ENCODE peak calls at places on chromosomes 16 and 17, in ten cellular contexts. R is HCT116, S is MM.1S, L is mammary epithelial cell, V is mesendoderm, A is stomach, H is aorta, K is lung, C is mesenchymal stem cell, Z is colonic mucosa. N is an unnamed sample.
A peak's percentile ranks its signal among the peaks of the same experiment; 100 is the strongest.

GRCh38 chr17:63701477-63702222 is 1.7 kb upstream of the LIMD2 start:
- DNase-seq in R (no peak), K (no peak), C (no peak), V (no peak), Z (no peak), A (peak; percentile 41), L (no peak), H (no peak), S (no peak), N (no peak)

GRCh38 chr17:50627782-50628601 is 6.7 kb upstream of the ABCC3 start:
- DNase-seq in H (no peak), S (peak; percentile 48), K (no peak), V (peak; percentile 70), Z (peak; percentile 82), A (peak; percentile 42), R (no peak), L (no peak), C (peak; percentile 47), N (no peak)

GRCh38 chr17:8488931-8489330 is 53.2 kb downstream of the NDEL1 start:
- DNase-seq in A (no peak), L (peak; percentile 75), C (peak; percentile 93), R (no peak), H (peak; percentile 87), S (no peak), Z (no peak), V (peak; percentile 68), K (no peak), N (no peak)

GRCh38 chr17:4407851-4408250 is 25.9 kb upstream of the SPNS3 start:
- DNase-seq in Z (peak; percentile 32), R (no peak), C (peak; percentile 12), L (no peak), K (no peak), S (no peak), V (no peak), A (peak; percentile 58), H (no peak), N (no peak)

GRCh38 chr16:57165923-57166322 is 19.9 kb downstream of the PSME3IP1 start:
- DNase-seq in K (no peak), V (no peak), A (no peak), L (peak; percentile 13), S (no peak), H (no peak), R (no peak), C (no peak), Z (no peak), N (no peak)

GRCh38 chr16:71440669-71441347 is 1.0 kb downstream of the TLE7 start:
- DNase-seq in S (no peak), K (no peak), Z (no peak), L (no peak), C (no peak), A (no peak), H (no peak), V (peak; percentile 42), R (no peak), N (no peak)

GRCh38 chr16:54957403-54957802 is 26.7 kb downstream of the IRX5 start:
- DNase-seq in C (no peak), A (peak; percentile 57), L (peak; percentile 43), Z (peak; percentile 41), V (peak; percentile 54), R (peak; percentile 39), K (no peak), S (peak; percentile 50), H (no peak), N (no peak)

GRCh38 chr16:4734730-4735575 is 616 bp downstream of the DNAAF8 start:
- DNase-seq in H (peak; percentile 97), A (peak; percentile 91), K (peak; percentile 91), Z (peak; percentile 95), S (peak; percentile 87), C (peak; percentile 85), V (peak; percentile 86), R (peak; percentile 40), L (peak; percentile 61), N (no peak)

GRCh38 chr17:78908426-78908825 is 5.4 kb upstream of the CEP295NL start:
- DNase-seq in K (no peak), A (no peak), S (no peak), V (no peak), C (no peak), Z (no peak), R (no peak), H (no peak), L (no peak), N (no peak)

GRCh38 chr17:78917451-78918307 is 7.5 kb downstream of the TIMP2 start:
- DNase-seq in C (no peak), A (no peak), L (no peak), S (no peak), K (no peak), R (no peak), H (no peak), Z (no peak), V (no peak), N (no peak)

GRCh38 chr17:78915872-78916632 is 9.1 kb downstream of the TIMP2 start:
- DNase-seq in K (peak; percentile 61), H (no peak), S (no peak), L (peak; percentile 72), R (peak; percentile 33), V (peak; percentile 57), A (peak; percentile 42), Z (peak; percentile 53), C (peak; percentile 54), N (no peak)

GRCh38 chr17:78910885-78911284 is 7.9 kb upstream of the CEP295NL start:
- DNase-seq in L (no peak), R (no peak), Z (no peak), S (no peak), V (no peak), A (no peak), C (no peak), K (peak; percentile 49), H (no peak), N (no peak)

DNA sequence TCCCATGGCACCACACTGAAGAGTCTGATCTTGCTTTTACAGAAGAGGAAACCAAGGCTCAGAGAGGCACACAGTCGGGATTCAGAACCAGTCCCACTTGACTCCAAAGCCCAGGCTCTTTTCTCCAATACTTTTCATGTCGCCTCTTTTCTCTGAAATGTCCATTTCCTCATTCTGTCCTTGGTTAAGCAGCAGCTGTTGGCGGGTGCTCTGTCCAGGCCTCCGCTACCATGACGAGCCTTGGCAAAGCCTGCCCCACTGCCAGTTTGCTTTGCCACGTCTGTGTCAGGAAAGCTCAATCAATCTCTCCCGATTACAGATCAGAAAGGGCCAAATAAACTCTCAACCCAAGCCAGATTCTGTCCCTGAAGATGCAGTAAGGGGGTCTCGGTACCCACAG is 9.1 kb upstream of the CEP295NL start:
- DNase-seq in Z (no peak), K (no peak), C (no peak), R (no peak), V (no peak), H (no peak), S (no peak), A (no peak), L (no peak), N (no peak)
- H3K4me1 ChIP-seq in Z (no peaks in the 10 kb centered on the region), K (peaks cover 16% of the 10 kb centered on the region), C (peaks cover 25% of the 10 kb centered on the region), R (peaks cover 15% of the 10 kb centered on the region), V (peaks cover 6% of the 10 kb centered on the region), H (no peaks in the 10 kb centered on the region), S (no peaks in the 10 kb centered on the region), A (peaks cover 28% of the 10 kb centered on the region), L (peaks cover 8% of the 10 kb centered on the region), N (peaks cover 2% of the 10 kb centered on the region)

DNA sequence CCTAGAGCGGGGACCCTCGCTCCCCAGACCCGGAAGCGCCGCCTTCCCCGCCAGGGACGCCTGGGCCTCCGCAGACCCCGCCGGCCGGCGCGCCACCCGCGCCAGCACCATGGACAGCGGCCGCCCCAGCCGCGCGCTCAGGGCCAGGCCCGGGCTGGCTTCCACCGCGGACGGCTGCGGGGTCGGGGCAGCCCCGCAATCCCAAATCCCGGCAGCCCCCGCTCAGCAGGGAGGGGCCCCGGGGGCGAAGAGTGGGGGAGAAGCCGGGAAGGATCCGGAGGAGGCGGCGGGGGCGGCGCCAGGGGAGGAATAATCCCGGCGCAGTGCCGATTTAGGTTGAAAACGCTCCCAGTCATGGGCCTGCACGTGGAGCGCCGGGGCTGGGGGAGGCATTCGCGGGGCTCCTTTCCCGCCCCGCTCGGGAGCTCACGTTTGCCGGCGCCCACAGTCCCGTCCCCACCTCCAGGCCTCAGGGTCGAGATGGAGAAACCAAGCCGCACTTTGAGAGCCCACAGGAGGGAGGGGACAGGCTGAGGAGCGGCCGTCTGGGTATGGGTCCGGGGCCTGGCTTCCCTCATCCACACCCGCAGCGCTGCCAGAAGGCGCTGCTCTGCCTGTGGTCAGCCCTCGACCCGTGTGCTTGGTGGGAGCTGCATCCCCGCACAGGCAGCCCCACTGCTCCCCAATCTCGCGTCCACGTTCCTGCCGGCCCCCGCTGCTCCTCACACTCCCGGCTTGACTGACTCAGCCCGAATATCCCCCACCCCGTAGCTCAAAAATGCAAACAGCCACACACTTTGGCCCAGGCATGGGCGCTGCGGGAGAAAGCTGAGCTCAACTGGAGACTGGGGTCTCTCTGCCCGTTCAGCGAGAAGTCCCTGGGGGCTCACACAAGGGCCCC is 4.7 kb downstream of the FBXL16 start:
- DNase-seq in Z (no peak), A (no peak), S (no peak), K (no peak), L (no peak), H (no peak), C (no peak), R (no peak), V (peak; percentile 50), N (no peak)
- H3K27me3 ChIP-seq in Z (peaks cover 57% of the 10 kb centered on the region), A (peaks cover 99% of the 10 kb centered on the region), S (peaks cover 77% of the 10 kb centered on the region), K (peaks cover 3% of the 10 kb centered on the region), L (peaks cover 21% of the 10 kb centered on the region), H (no peaks in the 10 kb centered on the region), C (peaks cover 74% of the 10 kb centered on the region), R (no peaks in the 10 kb centered on the region), V (peaks cover 28% of the 10 kb centered on the region), N (peaks cover 43% of the 10 kb centered on the region)

GRCh38 chr17:46726106-46726670 is 92.3 kb downstream of the WNT3 start:
- DNase-seq in H (no peak), Z (no peak), V (no peak), K (no peak), S (no peak), A (no peak), L (no peak), C (peak; percentile 57), R (no peak), N (no peak)
- H3K4me1 ChIP-seq in H (no peaks in the 10 kb centered on the region), Z (no peaks in the 10 kb centered on the region), V (peaks cover 1% of the 10 kb centered on the region), K (no peaks in the 10 kb centered on the region), S (no peaks in the 10 kb centered on the region), A (no peaks in the 10 kb centered on the region), L (peaks cover 39% of the 10 kb centered on the region), C (peaks cover 5% of the 10 kb centered on the region), R (no peaks in the 10 kb centered on the region), N (no peaks in the 10 kb centered on the region)

GRCh38 chr17:73907601-73907910 is 263.3 kb upstream of the SDK2 start:
- DNase-seq in S (no peak), R (no peak), H (no peak), A (no peak), Z (no peak), K (no peak), V (no peak), L (no peak), C (no peak), N (no peak)
- H3K27me3 ChIP-seq in S (peaks cover 70% of the 10 kb centered on the region), R (peaks cover 60% of the 10 kb centered on the region), H (no peaks in the 10 kb centered on the region), A (peaks cover 94% of the 10 kb centered on the region), Z (peaks cover 10% of the 10 kb centered on the region), K (no peaks in the 10 kb centered on the region), V (peaks cover 22% of the 10 kb centered on the region), L (peaks cover 5% of the 10 kb centered on the region), C (peaks cover 12% of the 10 kb centered on the region), N (peaks cover 23% of the 10 kb centered on the region)

GRCh38 chr17:6245301-6245810 is 175.2 kb downstream of the WSCD1 start:
- DNase-seq in L (no peak), Z (no peak), C (no peak), V (no peak), S (no peak), K (no peak), H (no peak), R (no peak), A (no peak), N (no peak)
- H3K4me1 ChIP-seq in L (peaks cover 10% of the 10 kb centered on the region), Z (no peaks in the 10 kb centered on the region), C (no peaks in the 10 kb centered on the region), V (peaks cover 8% of the 10 kb centered on the region), S (no peaks in the 10 kb centered on the region), K (no peaks in the 10 kb centered on the region), H (no peaks in the 10 kb centered on the region), R (no peaks in the 10 kb centered on the region), A (no peaks in the 10 kb centered on the region), N (peaks cover 8% of the 10 kb centered on the region)

N was measured in iPS DF 6.9.